ENCODE peak calls at places on chromosomes 1 and 21, in eight cellular contexts. Y, T, X, A, U, N, G and D are unnamed samples.

GRCh38 chr1:45033356-45033755 is 21.3 kb downstream of the UROD start:
- DNase-seq in Y (no peak), T (no peak), X (no peak), A (no peak), U (no peak), N (no peak), G (no peak), D (no peak)

GRCh38 chr1:157105988-157106812 is 6.6 kb upstream of the ETV3L start:
- DNase-seq in Y (no peak), T (peak; percentile 35), X (peak; percentile 29), A (no peak), U (peak; percentile 72), N (no peak), G (no peak), D (no peak)

GRCh38 chr1:116268211-116268610 is 104.8 kb upstream of the ATP1A1 start:
- DNase-seq in Y (no peak), T (peak; percentile 48), X (peak; percentile 40), A (no peak), U (no peak), N (no peak), G (no peak), D (no peak)

GRCh38 chr21:28832013-28832714 is 160.5 kb downstream of the LTN1 start:
- DNase-seq in Y (no peak), T (no peak), X (no peak), A (no peak), U (no peak), N (no peak), G (no peak), D (no peak)

GRCh38 chr1:157090196-157090647 is 9.4 kb downstream of the ETV3L start:
- DNase-seq in Y (peak; percentile 77), T (peak; percentile 86), X (peak; percentile 89), A (peak; percentile 80), U (peak; percentile 86), N (peak; percentile 92), G (peak; percentile 93), D (peak; percentile 93)

GRCh38 chr1:21268281-21269239 is 21.7 kb downstream of the ECE1 start:
- DNase-seq in Y (no peak), T (no peak), X (peak; percentile 62), A (no peak), U (no peak), N (no peak), G (no peak), D (no peak)

GRCh38 chr21:27083144-27083543 is 116.3 kb upstream of the ADAMTS5 start:
- DNase-seq in Y (no peak), T (no peak), X (no peak), A (no peak), U (no peak), N (no peak), G (no peak), D (no peak)

GRCh38 chr1:177589166-177589565 is 380.7 kb downstream of the SEC16B start:
- DNase-seq in Y (no peak), T (no peak), X (no peak), A (no peak), U (no peak), N (no peak), G (no peak), D (no peak)

GRCh38 chr1:112735752-112736151 is 20.6 kb upstream of the PPM1J start:
- DNase-seq in Y (no peak), T (no peak), X (no peak), A (no peak), U (no peak), N (no peak), G (no peak), D (no peak)

GRCh38 chr1:110477041-110477440 is 26.1 kb downstream of the PROK1 start:
- DNase-seq in Y (no peak), T (no peak), X (no peak), A (no peak), U (no peak), N (no peak), G (no peak), D (no peak)

GRCh38 chr1:81756872-81757271 is 43.9 kb upstream of the ADGRL2 start:
- DNase-seq in Y (no peak), T (no peak), X (no peak), A (no peak), U (no peak), N (no peak), G (no peak), D (no peak)

GRCh38 chr1:111852216-111852615 is 96.5 kb downstream of the DDX20 start:
- DNase-seq in Y (no peak), T (no peak), X (no peak), A (no peak), U (no peak), N (no peak), G (no peak), D (peak; percentile 33)

GRCh38 chr1:59061876-59062275 is 235.0 kb upstream of the FGGY start:
- DNase-seq in Y (no peak), T (peak; percentile 56), X (peak; percentile 77), A (no peak), U (peak; percentile 44), N (no peak), G (no peak), D (no peak)

GRCh38 chr1:192475329-192475728 is 100.2 kb upstream of the RGS1 start:
- DNase-seq in Y (no peak), T (no peak), X (no peak), A (no peak), U (no peak), N (no peak), G (no peak), D (no peak)